ENCODE peak calls at places on chromosomes 4 and X, in four cellular contexts. One of them, this sample, is unnamed.

GRCh38 chr4:54155936-54156335 is 56.0 kb downstream of the GSX2 start:
- DNase-seq in upper lobe of left lung: no peak
- DNase-seq in stomach: no peak
- DNase-seq in suprapubic skin: no peak
- DNase-seq in this sample: no peak

GRCh38 chr4:53484911-53485459 is 106.3 kb downstream of the LNX1 start:
- DNase-seq in upper lobe of left lung: no peak
- DNase-seq in stomach: no peak
- DNase-seq in suprapubic skin: no peak
- DNase-seq in this sample: no peak

GRCh38 chr4:158816953-158817352 is 48.1 kb downstream of the FNIP2 start:
- DNase-seq in suprapubic skin: no peak
- DNase-seq in stomach: no peak
- DNase-seq in upper lobe of left lung: peak
- DNase-seq in this sample: no peak

GRCh38 chr4:168212656-168213055 is 105.9 kb downstream of the DDX60 start:
- DNase-seq in stomach: no peak
- DNase-seq in upper lobe of left lung: no peak
- DNase-seq in suprapubic skin: no peak
- DNase-seq in this sample: no peak

GRCh38 chrX:413322-414201 is 26.9 kb upstream of the PPP2R3B start:
- DNase-seq in stomach: no peak
- DNase-seq in suprapubic skin: no peak
- DNase-seq in upper lobe of left lung: no peak
- DNase-seq in this sample: no peak

GRCh38 chr4:124334119-124334518 is 378.4 kb downstream of the ANKRD50 start:
- DNase-seq in upper lobe of left lung: no peak
- DNase-seq in suprapubic skin: no peak
- DNase-seq in stomach: no peak
- DNase-seq in this sample: no peak

GRCh38 chrX:100895365-100896075 is 21.4 kb upstream of the NOX1 start:
- DNase-seq in suprapubic skin: no peak
- DNase-seq in upper lobe of left lung: peak
- DNase-seq in stomach: peak
- DNase-seq in this sample: no peak

GRCh38 chr4:14309429-14309828 is 681.9 kb upstream of the BOD1L1 start:
- DNase-seq in upper lobe of left lung: peak
- DNase-seq in suprapubic skin: no peak
- DNase-seq in stomach: no peak
- DNase-seq in this sample: no peak

GRCh38 chrX:10062352-10062751 is 94.4 kb upstream of the CLCN4 start:
- DNase-seq in upper lobe of left lung: no peak
- DNase-seq in suprapubic skin: no peak
- DNase-seq in stomach: no peak
- DNase-seq in this sample: no peak

GRCh38 chrX:110003167-110004156 is 548 bp downstream of the TMEM164 start:
- DNase-seq in upper lobe of left lung: peak
- DNase-seq in suprapubic skin: no peak
- DNase-seq in stomach: peak
- DNase-seq in this sample: no peak

GRCh38 chrX:113644426-113644825 is 803.8 kb upstream of the AMOT start:
- DNase-seq in suprapubic skin: no peak
- DNase-seq in upper lobe of left lung: no peak
- DNase-seq in stomach: no peak
- DNase-seq in this sample: no peak

GRCh38 chrX:69133561-69134542 is 31.4 kb downstream of the PJA1 start:
- DNase-seq in suprapubic skin: no peak
- DNase-seq in upper lobe of left lung: no peak
- DNase-seq in stomach: no peak
- DNase-seq in this sample: no peak

GRCh38 chr4:161522031-161522430 is 641.8 kb downstream of the FSTL5 start:
- DNase-seq in suprapubic skin: no peak
- DNase-seq in upper lobe of left lung: no peak
- DNase-seq in stomach: no peak
- DNase-seq in this sample: no peak

GRCh38 chr4:87807402-87807801 is 8.0 kb downstream of the IBSP start:
- DNase-seq in upper lobe of left lung: no peak
- DNase-seq in suprapubic skin: no peak
- DNase-seq in stomach: no peak
- DNase-seq in this sample: no peak

GRCh38 chrX:135737361-135738071 is 24.1 kb downstream of the CT45A1 start:
- DNase-seq in upper lobe of left lung: no peak
- DNase-seq in stomach: no peak
- DNase-seq in suprapubic skin: no peak
- DNase-seq in this sample: no peak

GRCh38 chrX:129634541-129634940 is 20.2 kb downstream of the APLN start:
- DNase-seq in upper lobe of left lung: no peak
- DNase-seq in stomach: no peak
- DNase-seq in suprapubic skin: no peak
- DNase-seq in this sample: no peak

GRCh38 chr4:147599206-147599605 is 18.0 kb upstream of the TMEM184C start:
- DNase-seq in stomach: no peak
- DNase-seq in suprapubic skin: no peak
- DNase-seq in upper lobe of left lung: no peak
- DNase-seq in this sample: no peak

GRCh38 chrX:63488546-63489373 is 137.6 kb upstream of the SPIN4 start:
- DNase-seq in stomach: no peak
- DNase-seq in suprapubic skin: no peak
- DNase-seq in upper lobe of left lung: no peak
- DNase-seq in this sample: no peak

GRCh38 chrX:151711154-151711553 is 4.7 kb upstream of the FATE1 start:
- DNase-seq in suprapubic skin: no peak
- DNase-seq in stomach: no peak
- DNase-seq in upper lobe of left lung: no peak
- DNase-seq in this sample: no peak

GRCh38 chr4:4862665-4863482 is 3.4 kb downstream of the MSX1 start:
- DNase-seq in upper lobe of left lung: no peak
- DNase-seq in stomach: no peak
- DNase-seq in suprapubic skin: no peak
- DNase-seq in this sample: no peak

GRCh38 chr4:7498406-7499200 is 63.9 kb upstream of the PSAPL1 start:
- DNase-seq in suprapubic skin: no peak
- DNase-seq in stomach: no peak
- DNase-seq in upper lobe of left lung: no peak
- DNase-seq in this sample: no peak

GRCh38 chr4:38634047-38634759 is 29.8 kb upstream of the KLF3 start:
- DNase-seq in stomach: no peak
- DNase-seq in upper lobe of left lung: no peak
- DNase-seq in suprapubic skin: no peak
- DNase-seq in this sample: no peak

GRCh38 chrX:115592997-115593734 is 32.2 kb downstream of the PLS3 start:
- DNase-seq in stomach: no peak
- DNase-seq in upper lobe of left lung: no peak
- DNase-seq in suprapubic skin: no peak
- DNase-seq in this sample: no peak

GRCh38 chr4:153789741-153790651 is 1.1 kb upstream of the SFRP2 start:
- DNase-seq in stomach: no peak
- DNase-seq in upper lobe of left lung: no peak
- DNase-seq in suprapubic skin: no peak
- DNase-seq in this sample: no peak

GRCh38 chr4:153792893-153793227 is 4.0 kb upstream of the SFRP2 start:
- DNase-seq in suprapubic skin: no peak
- DNase-seq in upper lobe of left lung: no peak
- DNase-seq in stomach: no peak
- DNase-seq in this sample: no peak

GRCh38 chr4:153792007-153792892 is 3.4 kb upstream of the SFRP2 start:
- DNase-seq in suprapubic skin: no peak
- DNase-seq in stomach: no peak
- DNase-seq in upper lobe of left lung: peak
- DNase-seq in this sample: no peak

GRCh38 chr4:153788419-153789276 is at the start of gene SFRP2:
- DNase-seq in upper lobe of left lung: no peak
- DNase-seq in stomach: no peak
- DNase-seq in suprapubic skin: peak
- DNase-seq in this sample: no peak

DNA sequence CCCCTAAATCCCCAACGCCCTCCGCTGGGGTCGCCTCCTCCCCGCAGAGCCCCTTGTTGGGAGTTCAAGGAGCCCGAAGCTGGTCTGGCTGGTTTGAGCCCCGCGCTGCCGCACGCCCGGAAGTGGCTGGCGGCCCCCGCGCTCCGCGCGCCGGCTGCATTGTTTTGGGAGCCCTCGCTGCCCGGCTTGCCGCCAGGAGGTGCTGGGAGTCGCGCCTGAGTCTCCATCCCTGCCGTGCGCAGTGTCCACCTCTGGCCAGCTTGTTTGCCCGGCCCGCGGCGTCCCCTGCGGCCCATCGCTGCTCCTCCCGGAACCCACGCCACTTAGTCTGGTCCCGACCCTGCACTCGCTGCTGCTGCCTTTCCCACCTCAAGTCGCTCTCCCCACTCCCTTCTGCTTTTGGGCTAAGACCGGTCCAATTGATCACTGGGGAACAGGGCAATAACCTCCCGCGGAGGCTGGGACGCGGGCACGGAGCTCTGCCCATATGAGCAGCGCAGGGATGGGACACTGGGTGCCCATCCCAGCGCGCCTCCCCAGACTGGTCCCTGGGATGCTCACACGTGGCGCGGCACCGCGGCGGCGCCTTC is 2.2 kb upstream of the SFRP2 start:
- DNase-seq in suprapubic skin: peak
- DNase-seq in stomach: no peak
- DNase-seq in upper lobe of left lung: no peak
- DNase-seq in this sample: no peak
- H3K4me3 ChIP-seq in suprapubic skin: peak
- H3K4me3 ChIP-seq in stomach: peak
- H3K4me3 ChIP-seq in upper lobe of left lung: no peak
- H3K4me3 ChIP-seq in this sample: no peak

GRCh38 chr4:182090186-182090585 is 153.0 kb upstream of the TENM3 start:
- DNase-seq in stomach: no peak
- DNase-seq in suprapubic skin: no peak
- DNase-seq in upper lobe of left lung: no peak
- DNase-seq in this sample: no peak

GRCh38 chr4:182091128-182091527 is 152.1 kb upstream of the TENM3 start:
- DNase-seq in suprapubic skin: no peak
- DNase-seq in stomach: no peak
- DNase-seq in upper lobe of left lung: no peak
- DNase-seq in this sample: no peak

GRCh38 chr4:182093431-182093831 is 149.8 kb upstream of the TENM3 start:
- DNase-seq in upper lobe of left lung: no peak
- DNase-seq in suprapubic skin: no peak
- DNase-seq in stomach: no peak
- DNase-seq in this sample: no peak

GRCh38 chr4:182085051-182085480 is 158.1 kb upstream of the TENM3 start:
- DNase-seq in suprapubic skin: no peak
- DNase-seq in stomach: no peak
- DNase-seq in upper lobe of left lung: no peak
- DNase-seq in this sample: no peak

GRCh38 chr4:182089326-182089725 is 153.9 kb upstream of the TENM3 start:
- DNase-seq in upper lobe of left lung: no peak
- DNase-seq in suprapubic skin: no peak
- DNase-seq in stomach: no peak
- DNase-seq in this sample: no peak
- TF ChIP-seq CTCF in upper lobe of left lung: no peak
- TF ChIP-seq CTCF in suprapubic skin: no peak
- TF ChIP-seq CTCF in stomach: no peak
- TF ChIP-seq CTCF in this sample: no peak

DNA sequence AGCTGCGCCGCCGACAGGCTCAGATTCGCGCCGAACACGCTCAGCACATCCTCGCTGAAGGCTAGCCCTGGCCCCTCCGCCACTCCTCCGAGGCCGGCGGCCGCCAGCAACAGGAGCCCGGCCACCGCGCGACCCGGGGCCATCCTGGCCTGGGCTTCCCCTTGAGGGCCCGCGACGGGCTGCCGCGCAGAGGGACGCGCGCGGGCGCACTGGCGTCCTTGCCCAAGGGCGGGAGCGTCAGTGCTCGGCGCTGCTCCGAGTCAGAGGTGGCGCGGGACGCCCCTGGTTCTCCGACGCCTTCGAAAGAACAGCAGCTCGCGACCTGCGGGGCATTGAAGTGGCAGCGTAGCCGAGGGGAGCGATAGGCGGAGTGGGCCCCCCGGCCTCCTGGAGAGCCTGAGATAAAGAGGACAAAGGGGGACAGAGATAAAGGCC is 745 bp downstream of the SLC39A8 start:
- DNase-seq in stomach: peak
- DNase-seq in upper lobe of left lung: peak
- DNase-seq in suprapubic skin: peak
- DNase-seq in this sample: peak
- TF ChIP-seq POLR2A in stomach: no peak
- TF ChIP-seq POLR2A in upper lobe of left lung: no peak
- TF ChIP-seq POLR2A in suprapubic skin: no peak
- TF ChIP-seq POLR2A in this sample: no peak

DNA sequence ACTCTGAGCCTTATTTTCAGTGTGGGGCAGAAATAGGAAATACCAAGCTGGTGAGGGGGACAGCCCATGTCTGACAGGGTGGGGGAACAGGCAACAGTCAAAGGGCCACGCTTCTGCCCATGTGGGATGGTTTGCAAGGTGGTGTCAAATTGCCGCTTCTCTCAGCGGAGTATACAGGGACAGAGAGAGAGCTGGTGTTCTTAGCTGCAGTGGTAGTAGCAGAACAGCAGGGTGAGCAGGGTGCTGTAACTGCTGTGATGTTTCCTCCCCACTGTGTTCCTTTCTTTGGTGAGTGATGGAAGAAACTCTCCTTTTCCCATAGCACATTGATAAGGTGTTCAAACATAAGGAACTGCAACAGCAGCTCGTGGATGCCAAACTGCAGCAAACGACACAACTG is 37.9 kb downstream of the RBBP7 start:
- DNase-seq in stomach: no peak
- DNase-seq in suprapubic skin: no peak
- DNase-seq in upper lobe of left lung: no peak
- DNase-seq in this sample: no peak
- H3K4me3 ChIP-seq in stomach: no peak
- H3K4me3 ChIP-seq in suprapubic skin: no peak
- H3K4me3 ChIP-seq in upper lobe of left lung: no peak
- H3K4me3 ChIP-seq in this sample: no peak